ENCODE peak calls at places on chromosomes 11 and 22, in ten cellular contexts. L, G, C, U, W, R, F, X, Y and V are unnamed samples.

GRCh38 chr22:23257889-23258825 is 77.8 kb downstream of the BCR start:
- DNase-seq in F (no peak), L (no peak), G (no peak), X (no peak), W (no peak), R (no peak), Y (no peak), C (no peak), U (no peak), V (no peak)

GRCh38 chr11:34643846-34644245 is 23.0 kb downstream of the EHF start:
- DNase-seq in Y (no peak), C (no peak), U (no peak), G (no peak), F (no peak), R (no peak), L (no peak), X (no peak), W (no peak), V (no peak)

GRCh38 chr22:44519895-44520294 is 21.9 kb upstream of the RTL6 start:
- DNase-seq in Y (no peak), L (no peak), R (no peak), F (no peak), X (no peak), U (no peak), G (no peak), W (no peak), C (no peak), V (no peak)

GRCh38 chr11:75450826-75451783 is 18.1 kb upstream of the KLHL35 start:
- DNase-seq in X (no peak), C (no peak), Y (no peak), L (no peak), G (peak; percentile 28), F (no peak), U (no peak), R (no peak), W (no peak), V (no peak)

GRCh38 chr11:47143322-47143721 is 33.4 kb downstream of the ARFGAP2 start:
- DNase-seq in R (peak; percentile 76), W (peak; percentile 57), X (no peak), C (peak; percentile 84), F (peak; percentile 94), U (peak; percentile 68), G (no peak), Y (no peak), L (peak; percentile 47), V (no peak)

GRCh38 chr11:61193596-61193995 is 9.7 kb upstream of the PGA3 start:
- DNase-seq in R (no peak), C (no peak), W (no peak), L (no peak), X (no peak), F (no peak), G (no peak), Y (no peak), U (no peak), V (no peak)

GRCh38 chr11:74710291-74710938 is 20.8 kb downstream of the CHRDL2 start:
- DNase-seq in F (no peak), C (peak; percentile 29), G (no peak), X (no peak), W (no peak), U (peak; percentile 85), R (no peak), L (no peak), Y (no peak), V (no peak)

GRCh38 chr22:30611197-30611596 is 4.2 kb downstream of the TCN2 start:
- DNase-seq in F (no peak), W (no peak), X (no peak), Y (no peak), L (no peak), R (no peak), U (no peak), C (no peak), G (no peak), V (no peak)

GRCh38 chr11:62399868-62400245 is 19.0 kb upstream of the SCGB1A1 start:
- DNase-seq in G (no peak), X (no peak), L (no peak), U (no peak), W (no peak), F (no peak), C (no peak), R (no peak), Y (no peak), V (no peak)

GRCh38 chr11:62401356-62401755 is 17.5 kb upstream of the SCGB1A1 start:
- DNase-seq in W (no peak), U (no peak), R (no peak), Y (no peak), X (no peak), L (no peak), C (no peak), F (no peak), G (no peak), V (no peak)

GRCh38 chr11:62400281-62400680 is 18.6 kb upstream of the SCGB1A1 start:
- DNase-seq in Y (no peak), U (no peak), L (no peak), G (no peak), R (no peak), F (no peak), X (no peak), W (no peak), C (no peak), V (no peak)

GRCh38 chr11:62401781-62402180 is 17.1 kb upstream of the SCGB1A1 start:
- DNase-seq in L (no peak), F (no peak), G (no peak), Y (no peak), X (no peak), U (no peak), C (no peak), W (no peak), R (no peak), V (no peak)

GRCh38 chr11:62400760-62401159 is 18.1 kb upstream of the SCGB1A1 start:
- DNase-seq in Y (no peak), U (peak; percentile 82), C (peak; percentile 90), F (peak; percentile 37), X (no peak), R (peak; percentile 46), L (peak; percentile 36), G (no peak), W (peak; percentile 88), V (peak; percentile 74)
- H3K4me3 ChIP-seq in Y (no peak overlapping the region), U (no peak overlapping the region), C (no peak overlapping the region), F (no peak overlapping the region), X (no peak overlapping the region), R (no peak overlapping the region), L (no peak overlapping the region), G (no peak overlapping the region), W (no peak overlapping the region), V (no peak overlapping the region)

GRCh38 chr11:118010738-118011461 is 24.7 kb downstream of the IL10RA start:
- DNase-seq in L (no peak), F (no peak), C (no peak), G (no peak), W (no peak), Y (peak; percentile 72), X (no peak), U (no peak), R (no peak), V (no peak)
- TF ChIP-seq CTCF in L (no peak), F (no peak), C (no peak), G (no peak), W (no peak), Y (no peak), X (no peak), U (no peak), R (no peak), V (no peak)

GRCh38 chr11:10457901-10458300 is 2.8 kb downstream of the AMPD3 start:
- DNase-seq in W (no peak), U (no peak), F (no peak), Y (no peak), X (no peak), C (no peak), L (no peak), G (no peak), R (no peak), V (no peak)
- H3K4me3 ChIP-seq in W (no peak overlapping the region), U (no peak overlapping the region), F (no peak overlapping the region), Y (no peak overlapping the region), X (no peak overlapping the region), C (no peak overlapping the region), L (no peak overlapping the region), G (no peak overlapping the region), R (no peak overlapping the region), V (no peak overlapping the region)

GRCh38 chr22:20154602-20155183 is 3.8 kb upstream of the CCDC188 start:
- DNase-seq in X (no peak), L (no peak), W (no peak), G (peak; percentile 16), U (no peak), Y (no peak), R (no peak), C (no peak), F (no peak), V (no peak)
- TF ChIP-seq CTCF in X (no peak), L (no peak), W (no peak), G (no peak), U (no peak), Y (peak; percentile 16), R (no peak), C (no peak), F (no peak), V (peak; percentile 41)

GRCh38 chr11:554428-554823 is 6.1 kb downstream of the LMNTD2 start:
- DNase-seq in X (no peak), Y (no peak), R (no peak), U (no peak), W (no peak), L (no peak), G (no peak), F (no peak), C (no peak), V (no peak)
- H3K4me3 ChIP-seq in X (peak overlapping the region; percentile 39), Y (peak overlapping the region; percentile 62), R (no peak overlapping the region), U (no peak overlapping the region), W (no peak overlapping the region), L (no peak overlapping the region), G (peak overlapping the region; percentile 67), F (no peak overlapping the region), C (no peak overlapping the region), V (peak overlapping the region; percentile 10)